ENCODE peak calls at places on chromosomes 13 and 19, in eight cellular contexts. C, X, N, H, R, Q, K and I are unnamed samples.

GRCh38 chr13:42486711-42487198 is 87.2 kb upstream of the TNFSF11 start:
- DNase-seq in H (no peak), X (no peak), N (no peak), Q (no peak), K (peak), C (no peak), R (no peak), I (peak)

GRCh38 chr19:7415163-7415856 is 66.6 kb downstream of the ARHGEF18 start:
- DNase-seq in Q (no peak), K (no peak), R (no peak), N (no peak), X (no peak), H (no peak), C (no peak), I (no peak)

GRCh38 chr13:73230714-73231113 is 171.9 kb downstream of the KLF5 start:
- DNase-seq in N (no peak), R (no peak), H (no peak), X (no peak), C (no peak), K (no peak), Q (no peak), I (no peak)

GRCh38 chr19:55257461-55258411 is 1.1 kb downstream of the PPP6R1 start:
- DNase-seq in N (no peak), Q (peak), R (peak), C (no peak), H (no peak), X (no peak), K (no peak), I (no peak)

GRCh38 chr19:16088985-16089846 is 12.9 kb downstream of the TPM4 start:
- DNase-seq in N (no peak), Q (no peak), C (peak), H (no peak), R (no peak), X (no peak), K (no peak), I (no peak)

GRCh38 chr19:58471736-58472135 is 4.4 kb upstream of the ZNF446 start:
- DNase-seq in C (no peak), X (no peak), R (no peak), K (no peak), H (no peak), N (no peak), Q (no peak), I (no peak)

GRCh38 chr19:8017808-8018207 is 12.4 kb upstream of the ELAVL1 start:
- DNase-seq in K (no peak), H (no peak), Q (no peak), N (no peak), C (peak), X (no peak), R (no peak), I (no peak)

GRCh38 chr19:38452430-38453366 is 19.2 kb downstream of the RYR1 start:
- DNase-seq in K (no peak), R (no peak), Q (no peak), N (no peak), H (no peak), X (peak), C (no peak), I (no peak)

GRCh38 chr19:47615714-47616113 is 6.8 kb downstream of the BICRA start:
- DNase-seq in X (no peak), H (no peak), Q (no peak), C (no peak), N (no peak), K (no peak), R (no peak), I (no peak)

GRCh38 chr13:111210488-111210887 is 95.4 kb downstream of the ARHGEF7 start:
- DNase-seq in H (no peak), K (peak), R (no peak), Q (no peak), X (no peak), C (peak), N (no peak), I (peak)

GRCh38 chr13:33235078-33235477 is 50.5 kb downstream of the STARD13 start:
- DNase-seq in K (no peak), H (no peak), N (no peak), Q (no peak), R (no peak), C (no peak), X (no peak), I (no peak)

GRCh38 chr19:10289167-10289835 is 451 bp upstream of the ICAM5 start:
- DNase-seq in K (no peak), H (peak), C (peak), Q (peak), R (peak), X (peak), N (no peak), I (no peak)

GRCh38 chr19:55927991-55928390 is 4.1 kb downstream of the NLRP13 start:
- DNase-seq in N (no peak), K (no peak), Q (no peak), H (no peak), C (no peak), R (no peak), X (no peak), I (no peak)

GRCh38 chr13:97116754-97117153 is 105.4 kb upstream of the MBNL2 start:
- DNase-seq in R (no peak), N (no peak), X (no peak), Q (no peak), C (peak), K (no peak), H (no peak), I (no peak)

GRCh38 chr19:38209671-38210457 is 14.2 kb downstream of the DPF1 start:
- DNase-seq in C (peak), X (peak), R (no peak), K (no peak), H (no peak), N (no peak), Q (peak), I (no peak)

GRCh38 chr19:48182434-48182833 is 12.0 kb downstream of the ZSWIM9 start:
- DNase-seq in C (no peak), N (no peak), Q (no peak), R (no peak), H (no peak), X (no peak), K (no peak), I (no peak)

GRCh38 chr19:13051581-13052165 is 51.0 kb downstream of the LYL1 start:
- DNase-seq in N (no peak), C (no peak), Q (peak), X (peak), H (no peak), R (peak), K (no peak), I (no peak)

GRCh38 chr13:112062047-112062618 is 4.8 kb upstream of the SOX1 start:
- DNase-seq in X (no peak), Q (no peak), C (no peak), N (no peak), H (no peak), K (no peak), R (no peak), I (no peak)

GRCh38 chr19:28010656-28011055 is 1202.3 kb downstream of the UQCRFS1 start:
- DNase-seq in R (no peak), K (no peak), N (no peak), Q (no peak), X (no peak), C (no peak), H (no peak), I (no peak)

GRCh38 chr19:40335101-40335500 is 13.1 kb downstream of the C19orf47 start:
- DNase-seq in Q (no peak), C (no peak), X (no peak), R (no peak), N (no peak), H (no peak), K (no peak), I (no peak)

GRCh38 chr19:7654401-7654800 is 14.4 kb upstream of the RETN start:
- DNase-seq in Q (no peak), X (no peak), K (no peak), H (no peak), R (no peak), C (peak), N (no peak), I (no peak)

GRCh38 chr19:5823579-5824281 is 15.8 kb downstream of the FUT6 start:
- DNase-seq in N (no peak), H (no peak), X (no peak), Q (no peak), K (no peak), R (no peak), C (no peak), I (no peak)

GRCh38 chr19:32346901-32347300 is 1.5 kb downstream of the ZNF507 start:
- DNase-seq in C (no peak), Q (no peak), X (no peak), R (no peak), N (no peak), H (no peak), K (no peak), I (no peak)

GRCh38 chr19:3186891-3187661 is 1.3 kb downstream of the NCLN start:
- DNase-seq in C (no peak), R (no peak), N (no peak), H (no peak), X (no peak), Q (no peak), K (no peak), I (no peak)

GRCh38 chr19:36111200-36111539 is 227 bp downstream of the OVOL3 start:
- DNase-seq in H (no peak), C (no peak), X (no peak), R (no peak), Q (no peak), K (no peak), N (no peak), I (no peak)

GRCh38 chr13:46058268-46058667 is 5.7 kb upstream of the ZC3H13 start:
- DNase-seq in C (no peak), N (no peak), K (no peak), X (no peak), R (no peak), Q (no peak), H (no peak), I (no peak)

GRCh38 chr19:45275370-45275971 is 24.4 kb downstream of the MARK4 start:
- DNase-seq in K (no peak), C (peak), X (no peak), N (no peak), Q (no peak), R (no peak), H (no peak), I (no peak)

GRCh38 chr19:2324220-2324948 is 4.0 kb downstream of the LSM7 start:
- DNase-seq in C (peak), K (no peak), Q (no peak), H (no peak), X (no peak), N (no peak), R (no peak), I (no peak)

GRCh38 chr13:24528816-24529398 is 16.3 kb upstream of the PARP4 start:
- DNase-seq in X (no peak), C (no peak), K (no peak), Q (no peak), R (no peak), H (no peak), N (no peak), I (no peak)

GRCh38 chr19:1856698-1857603 is 6.4 kb downstream of the KLF16 start:
- DNase-seq in Q (no peak), X (no peak), C (peak), H (no peak), R (peak), K (peak), N (no peak), I (peak)

GRCh38 chr13:31001647-31002046 is 69.2 kb downstream of the TEX26 start:
- DNase-seq in N (no peak), Q (no peak), K (no peak), C (no peak), X (no peak), H (no peak), R (no peak), I (no peak)

GRCh38 chr13:29952245-29952644 is 101.8 kb upstream of the UBL3 start:
- DNase-seq in Q (no peak), X (no peak), C (no peak), N (no peak), R (no peak), H (no peak), K (no peak), I (no peak)

GRCh38 chr13:36323951-36324566 is 22.1 kb downstream of the SPART start:
- DNase-seq in R (no peak), N (no peak), Q (no peak), K (no peak), H (no peak), X (no peak), C (no peak), I (peak)

GRCh38 chr19:33805840-33806433 is 9.3 kb downstream of the KCTD15 start:
- DNase-seq in Q (no peak), H (no peak), N (no peak), X (no peak), K (no peak), R (no peak), C (peak), I (no peak)

GRCh38 chr13:31675521-31675953 is 63.8 kb upstream of the RXFP2 start:
- DNase-seq in X (no peak), N (no peak), H (no peak), K (no peak), Q (no peak), R (no peak), C (no peak), I (no peak)

GRCh38 chr13:74102691-74103090 is 31.5 kb downstream of the KLF12 start:
- DNase-seq in R (no peak), K (no peak), X (no peak), H (no peak), C (no peak), Q (no peak), N (no peak), I (no peak)

GRCh38 chr13:64338671-64339070 is 2891.5 kb downstream of the PCDH9 start:
- DNase-seq in X (no peak), K (no peak), R (no peak), Q (no peak), N (no peak), H (no peak), C (no peak), I (no peak)